ENCODE peak calls at places on chromosomes 2 and 18, in five cellular contexts. P, T, O, A and U are unnamed samples.
A peak's percentile ranks its signal among the peaks of the same experiment; 100 is the strongest.

GRCh38 chr2:25411753-25412152 is 70.0 kb upstream of the DNMT3A start:
- DNase-seq in P (no peak), T (no peak), O (no peak), A (no peak), U (no peak)

GRCh38 chr2:22694856-22695255 is 690.1 kb upstream of the KLHL29 start:
- DNase-seq in P (no peak), T (no peak), O (no peak), A (no peak), U (no peak)

GRCh38 chr18:55310044-55310676 is 277.8 kb downstream of the TCF4 start:
- DNase-seq in P (no peak), T (no peak), O (no peak), A (no peak), U (no peak)

GRCh38 chr2:74317696-74318095 is 25.5 kb downstream of the SLC4A5 start:
- DNase-seq in P (no peak), T (no peak), O (no peak), A (no peak), U (no peak)

GRCh38 chr2:165535443-165535842 is 65.9 kb downstream of the CSRNP3 start:
- DNase-seq in P (no peak), T (no peak), O (no peak), A (no peak), U (no peak)

GRCh38 chr18:59272971-59273935 is at the start of gene RAX:
- DNase-seq in P (no peak), T (no peak), O (no peak), A (no peak), U (no peak)

GRCh38 chr18:58721586-58722160 is 50.4 kb downstream of the MALT1 start:
- DNase-seq in P (peak; percentile 76), T (no peak), O (no peak), A (peak; percentile 33), U (no peak)

GRCh38 chr18:53153281-53153680 is 813.3 kb downstream of the DCC start:
- DNase-seq in P (no peak), T (no peak), O (peak; percentile 4), A (no peak), U (no peak)

GRCh38 chr2:43425659-43426058 is 170.2 kb downstream of the THADA start:
- DNase-seq in P (no peak), T (no peak), O (no peak), A (no peak), U (no peak)

GRCh38 chr2:229178706-229179105 is 92.4 kb downstream of the PID1 start:
- DNase-seq in P (no peak), T (no peak), O (no peak), A (no peak), U (no peak)

GRCh38 chr2:157052685-157053224 is 204.8 kb upstream of the GALNT5 start:
- DNase-seq in P (no peak), T (peak; percentile 74), O (no peak), A (no peak), U (no peak)

GRCh38 chr2:50746526-50746925 is 285.4 kb downstream of the NRXN1 start:
- DNase-seq in P (no peak), T (no peak), O (no peak), A (no peak), U (no peak)

GRCh38 chr2:120474486-120474885 is 128.6 kb downstream of the INHBB start:
- DNase-seq in P (no peak), T (no peak), O (no peak), A (no peak), U (no peak)

GRCh38 chr2:197107291-197108269 is 181.1 kb upstream of the PGAP1 start:
- DNase-seq in P (no peak), T (peak; percentile 85), O (no peak), A (no peak), U (no peak)

GRCh38 chr2:199019898-199020507 is 437.7 kb downstream of the SATB2 start:
- DNase-seq in P (no peak), T (peak; percentile 57), O (no peak), A (no peak), U (no peak)

GRCh38 chr2:215370116-215370965 is 58.5 kb downstream of the ATIC start:
- DNase-seq in P (no peak), T (peak; percentile 15), O (no peak), A (no peak), U (no peak)

GRCh38 chr2:25310965-25311865 is 30.5 kb downstream of the DNMT3A start:
- DNase-seq in P (peak; percentile 82), T (peak; percentile 14), O (no peak), A (no peak), U (no peak)

GRCh38 chr2:66432801-66433694 is 1.9 kb upstream of the MEIS1 start:
- DNase-seq in P (peak; percentile 91), T (peak; percentile 91), O (peak; percentile 49), A (no peak), U (no peak)

GRCh38 chr18:5894613-5895299 is 566 bp downstream of the TMEM200C start:
- DNase-seq in P (no peak), T (peak; percentile 0), O (no peak), A (no peak), U (no peak)

GRCh38 chr2:168522446-168522845 is 66.4 kb downstream of the CERS6 start:
- DNase-seq in P (no peak), T (no peak), O (no peak), A (no peak), U (no peak)